ENCODE peak calls at places on chromosome 21, in seven cellular contexts. T is neuronal stem cell, A is IMR-90, W is trophoblast cell, R is mesenchymal stem cell, G is mesendoderm, N is H9. U is an unnamed sample.

GRCh38 chr21:35217504-35218060 is 168.5 kb upstream of the RUNX1 start:
- DNase-seq in T (no peak), A (peak), W (peak), R (peak), G (peak), N (peak), U (no peak)

GRCh38 chr21:42562816-42563215 is 49.2 kb downstream of the SLC37A1 start:
- DNase-seq in T (no peak), A (no peak), W (no peak), R (no peak), G (no peak), N (no peak), U (no peak)

GRCh38 chr21:30257773-30258172 is 25.0 kb downstream of the KRTAP24-1 start:
- DNase-seq in T (peak), A (no peak), W (peak), R (peak), G (peak), N (peak), U (no peak)

GRCh38 chr21:39686636-39687035 is 58.3 kb upstream of the IGSF5 start:
- DNase-seq in T (no peak), A (no peak), W (no peak), R (no peak), G (no peak), N (no peak), U (no peak)

GRCh38 chr21:21397464-21397863 is 399.3 kb downstream of the NCAM2 start:
- DNase-seq in T (no peak), A (no peak), W (no peak), R (no peak), G (no peak), N (no peak), U (no peak)

GRCh38 chr21:17775431-17776126 is 43.6 kb downstream of the C21orf91 start:
- DNase-seq in T (no peak), A (no peak), W (no peak), R (no peak), G (no peak), N (no peak), U (no peak)

GRCh38 chr21:45635271-45636151 is 8.0 kb upstream of the PCBP3 start:
- DNase-seq in T (no peak), A (no peak), W (no peak), R (no peak), G (no peak), N (no peak), U (no peak)

GRCh38 chr21:34983680-34984086 is 65.4 kb downstream of the RUNX1 start:
- DNase-seq in T (no peak), A (peak), W (peak), R (peak), G (no peak), N (no peak), U (no peak)

GRCh38 chr21:26835027-26835713 is 10.0 kb downstream of the ADAMTS1 start:
- DNase-seq in T (no peak), A (peak), W (peak), R (peak), G (peak), N (no peak), U (no peak)

GRCh38 chr21:17513214-17514123 is 626 bp downstream of the CXADR start:
- DNase-seq in T (peak), A (no peak), W (peak), R (peak), G (peak), N (peak), U (peak)

GRCh38 chr21:32918467-32919140 is 107.1 kb upstream of the OLIG2 start:
- DNase-seq in T (peak), A (no peak), W (no peak), R (no peak), G (peak), N (no peak), U (no peak)

GRCh38 chr21:33412832-33413519 is 9.8 kb downstream of the IFNGR2 start:
- DNase-seq in T (no peak), A (no peak), W (peak), R (peak), G (peak), N (peak), U (no peak)

GRCh38 chr21:37200641-37201480 is 66.3 kb downstream of the VPS26C start:
- DNase-seq in T (no peak), A (no peak), W (no peak), R (no peak), G (no peak), N (no peak), U (no peak)

DNA sequence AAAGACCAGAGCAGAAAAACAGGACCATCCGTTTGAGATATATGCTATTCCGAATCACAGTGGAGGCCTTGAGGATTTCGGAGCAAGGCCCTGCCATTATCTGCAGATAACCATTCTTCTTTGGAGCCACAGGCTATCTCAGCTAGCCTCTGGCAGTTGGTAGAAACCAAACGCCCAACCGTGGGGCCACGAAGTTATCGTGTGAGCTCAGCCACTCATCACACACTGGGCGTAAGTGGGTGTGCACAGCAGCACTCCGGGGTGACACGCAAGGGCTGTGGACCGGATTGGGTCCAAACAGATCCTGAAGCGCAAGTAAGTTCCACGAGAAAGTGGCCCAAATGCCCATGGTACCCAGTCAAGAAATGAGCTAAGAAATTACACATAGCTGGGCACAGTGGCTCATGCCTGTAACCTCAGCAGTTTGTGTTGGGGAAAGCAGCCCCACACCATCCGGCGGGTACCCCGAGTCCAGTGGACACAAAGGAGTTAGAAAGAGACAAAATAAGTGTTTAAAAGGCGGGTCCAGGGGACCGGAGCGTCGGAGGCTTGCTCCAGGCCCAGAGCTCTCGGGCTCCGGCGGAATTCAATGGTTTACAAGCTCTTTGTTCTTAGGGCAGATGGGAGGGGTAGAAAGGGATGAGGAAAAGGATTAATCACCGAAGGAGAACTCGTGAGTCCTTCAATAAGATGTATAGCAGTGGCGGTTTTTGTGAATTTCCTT is 130.6 kb downstream of the LIPI start:
- DNase-seq in T (peak), A (no peak), W (no peak), R (no peak), G (no peak), N (no peak), U (no peak)
- H3K18ac ChIP-seq in T (peak), A (no peak), W (no peak), R (no peak), G (no peak), N (peak), U (no peak)

GRCh38 chr21:40967771-40968170 is 120.8 kb upstream of the DSCAM start:
- DNase-seq in T (no peak), A (no peak), W (no peak), R (no peak), G (peak), N (peak), U (peak)

GRCh38 chr21:40964691-40965090 is 117.7 kb upstream of the DSCAM start:
- DNase-seq in T (no peak), A (no peak), W (no peak), R (no peak), G (no peak), N (no peak), U (no peak)
- H3K18ac ChIP-seq in T (no peak), A (no peak), W (no peak), R (no peak), G (no peak), N (no peak), U (no peak)

DNA sequence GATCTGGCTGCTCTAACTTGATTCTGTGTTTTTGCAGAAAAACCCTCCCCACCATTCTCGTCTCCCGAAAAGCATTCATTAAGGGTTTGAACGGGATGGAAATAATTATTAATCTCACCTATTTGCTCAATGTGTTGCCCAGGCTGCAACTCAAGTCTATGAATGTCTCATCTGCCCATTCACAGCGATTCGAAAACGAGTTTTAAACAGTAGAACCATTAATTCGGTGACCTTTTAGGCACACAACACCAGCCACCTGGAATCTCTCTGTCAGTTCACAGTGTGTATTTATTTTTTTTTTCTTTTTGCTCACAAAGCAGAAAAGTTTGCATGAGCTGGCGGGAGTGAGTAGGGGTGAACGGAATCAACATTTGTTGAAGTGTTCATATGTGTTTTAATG is 764.7 kb upstream of the TPTE start:
- DNase-seq in T (no peak), A (no peak), W (no peak), R (no peak), G (no peak), N (no peak), U (no peak)
- H3K18ac ChIP-seq in T (no peak), A (no peak), W (no peak), R (no peak), G (no peak), N (no peak), U (no peak)

DNA sequence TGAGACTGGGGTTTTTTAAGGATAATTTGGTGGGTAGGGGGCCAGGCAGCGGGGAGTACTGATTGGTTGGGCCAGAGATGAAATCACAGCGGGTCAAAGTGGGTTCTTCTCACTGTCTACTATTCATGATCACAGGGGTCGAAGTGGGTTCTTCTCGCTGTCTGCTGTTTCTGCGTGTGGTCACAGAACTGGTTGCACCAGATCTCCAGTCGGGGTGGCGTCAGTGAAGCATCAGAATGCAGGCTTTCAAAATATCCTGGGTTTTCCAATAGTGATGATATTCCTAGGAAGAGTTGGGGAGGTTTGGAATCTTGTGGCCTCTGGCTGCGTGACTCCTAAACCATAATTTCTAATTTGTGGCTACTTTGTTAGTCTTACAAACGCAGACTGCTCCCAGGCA is 45.1 kb downstream of the TRPM2 start:
- DNase-seq in T (no peak), A (no peak), W (no peak), R (peak), G (no peak), N (no peak), U (no peak)
- H3K18ac ChIP-seq in T (no peak), A (no peak), W (no peak), R (no peak), G (no peak), N (no peak), U (no peak)

GRCh38 chr21:43588957-43589356 is 70.3 kb downstream of the HSF2BP start:
- DNase-seq in T (no peak), A (no peak), W (no peak), R (no peak), G (no peak), N (no peak), U (no peak)

GRCh38 chr21:43585514-43585913 is 73.8 kb downstream of the HSF2BP start:
- DNase-seq in T (no peak), A (no peak), W (no peak), R (no peak), G (no peak), N (no peak), U (no peak)

GRCh38 chr21:43590220-43590619 is 69.1 kb downstream of the HSF2BP start:
- DNase-seq in T (no peak), A (no peak), W (no peak), R (no peak), G (no peak), N (no peak), U (no peak)

GRCh38 chr21:43591468-43592050 is 67.7 kb downstream of the HSF2BP start:
- DNase-seq in T (no peak), A (no peak), W (peak), R (peak), G (no peak), N (no peak), U (no peak)

GRCh38 chr21:43585924-43586411 is 73.3 kb downstream of the HSF2BP start:
- DNase-seq in T (peak), A (peak), W (peak), R (peak), G (peak), N (peak), U (no peak)
- H3K18ac ChIP-seq in T (no peak), A (peak), W (no peak), R (no peak), G (no peak), N (no peak), U (no peak)